ENCODE peak calls at places on chromosomes 11 and 22, in seven cellular contexts. K is K562, G is GM12878, L is HCT116, V is H1, N is HepG2, I is SK-N-SH. M is an unnamed sample.

GRCh38 chr22:38873469-38874411 is 1.7 kb upstream of the CBX6 start:
- DNase-seq in G (peak; percentile 59), N (no peak), L (no peak), V (peak; percentile 40), I (no peak), K (no peak), M (no peak)

GRCh38 chr22:38657248-38657909 is 941 bp downstream of the CBY1 start:
- DNase-seq in L (no peak), I (peak; percentile 31), G (no peak), N (peak; percentile 13), K (peak; percentile 17), V (peak; percentile 49), M (no peak)

GRCh38 chr11:2209370-2209801 is 37.8 kb upstream of the TH start:
- DNase-seq in K (peak; percentile 3), V (peak; percentile 41), N (no peak), I (peak; percentile 20), G (no peak), L (no peak), M (no peak)

GRCh38 chr11:121722431-121723256 is 269.9 kb upstream of the SORL1-AS1 start:
- DNase-seq in I (peak; percentile 82), N (peak; percentile 87), L (no peak), V (peak; percentile 76), G (no peak), K (no peak), M (no peak)

GRCh38 chr22:50157976-50158375 is 12.6 kb upstream of the PANX2 start:
- DNase-seq in G (no peak), K (no peak), I (no peak), N (no peak), V (no peak), L (no peak), M (no peak)

GRCh38 chr11:108616549-108616948 is 23.0 kb upstream of the EXPH5 start:
- DNase-seq in I (no peak), L (peak; percentile 96), G (no peak), K (no peak), V (no peak), N (peak; percentile 49), M (no peak)

GRCh38 chr22:45271667-45272188 is 13.0 kb upstream of the UPK3A start:
- DNase-seq in N (peak; percentile 50), L (no peak), I (no peak), K (no peak), G (no peak), V (no peak), M (no peak)

GRCh38 chr11:18706330-18707243 is 8.0 kb downstream of the TMEM86A start:
- DNase-seq in N (no peak), G (no peak), L (no peak), I (peak; percentile 90), K (no peak), V (no peak), M (no peak)

GRCh38 chr22:29268511-29269229 is 602 bp downstream of the EWSR1 start:
- DNase-seq in N (peak; percentile 41), G (no peak), K (peak; percentile 42), V (no peak), I (peak; percentile 63), L (peak; percentile 1), M (no peak)

DNA sequence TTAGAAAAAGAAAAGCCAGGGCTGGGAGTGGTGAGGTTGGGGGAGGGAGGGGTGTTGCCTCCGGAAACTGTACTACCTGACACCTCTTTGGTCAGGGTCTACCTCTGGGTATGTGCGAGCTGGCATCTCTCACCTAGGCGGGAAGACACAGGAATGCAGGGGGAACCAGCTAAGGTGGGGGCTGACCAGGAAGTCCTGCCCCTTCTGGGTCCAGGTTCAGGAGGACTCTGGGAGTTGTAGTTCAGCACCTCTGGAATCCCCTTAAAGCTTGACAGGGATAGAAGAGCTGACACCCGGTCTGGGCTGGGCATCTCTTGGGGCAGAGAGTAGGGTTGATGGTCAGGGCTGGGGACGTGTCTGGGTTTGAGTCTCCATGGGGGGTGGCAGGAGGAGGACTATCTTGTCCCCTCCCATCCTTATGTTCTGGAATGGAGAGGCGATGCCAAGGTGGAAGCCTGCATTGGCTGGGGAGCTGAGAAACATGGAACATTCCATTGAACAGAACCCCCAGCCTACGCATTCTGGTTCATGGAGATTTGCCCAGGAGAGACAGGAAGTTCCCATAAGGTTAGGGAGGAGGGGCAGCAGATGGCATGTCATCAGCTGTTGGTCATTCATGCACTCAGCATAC is 2.1 kb upstream of the KIAA1671 start:
- DNase-seq in G (no peak), V (peak; percentile 76), I (peak; percentile 53), L (no peak), K (no peak), N (peak; percentile 20), M (no peak)
- TF ChIP-seq JUND in G (no peak), V (no peak), I (no peak), L (no peak), K (no peak), N (no peak), M (no peak)

GRCh38 chr22:43039800-43040199 is 24.9 kb upstream of the PACSIN2 start:
- DNase-seq in N (peak; percentile 25), L (no peak), G (no peak), K (no peak), I (no peak), V (no peak), M (no peak)

GRCh38 chr22:43042101-43042780 is 27.3 kb upstream of the PACSIN2 start:
- DNase-seq in G (no peak), V (no peak), L (no peak), K (no peak), N (no peak), I (no peak), M (no peak)

GRCh38 chr22:43047605-43048004 is 32.7 kb upstream of the PACSIN2 start:
- DNase-seq in N (peak; percentile 78), I (no peak), L (no peak), G (no peak), K (no peak), V (no peak), M (no peak)

GRCh38 chr22:43044402-43044801 is 29.5 kb upstream of the PACSIN2 start:
- DNase-seq in N (no peak), L (no peak), K (no peak), I (no peak), V (no peak), G (no peak), M (no peak)
- TF ChIP-seq JUND in N (no peak), L (no peak), K (no peak), I (no peak), V (no peak), G (no peak), M (no peak)

GRCh38 chr11:118790357-118791014 is 478 bp downstream of the DDX6 start:
- DNase-seq in L (no peak), N (peak; percentile 59), I (peak; percentile 79), K (peak; percentile 80), V (peak; percentile 76), G (peak; percentile 26), M (no peak)

GRCh38 chr11:118792642-118793124 is 1.7 kb upstream of the DDX6 start:
- DNase-seq in G (peak; percentile 91), N (peak; percentile 92), L (peak; percentile 91), K (peak; percentile 92), I (peak; percentile 83), V (peak; percentile 63), M (peak; percentile 45)

GRCh38 chr11:118789501-118790356 is 1.2 kb downstream of the DDX6 start:
- DNase-seq in K (peak; percentile 38), V (peak; percentile 49), N (no peak), G (peak; percentile 19), L (no peak), I (no peak), M (peak; percentile 31)

GRCh38 chr11:118791961-118792578 is 1.1 kb upstream of the DDX6 start:
- DNase-seq in I (peak; percentile 57), K (peak; percentile 32), G (no peak), L (no peak), N (no peak), V (peak; percentile 63), M (peak; percentile 12)

DNA sequence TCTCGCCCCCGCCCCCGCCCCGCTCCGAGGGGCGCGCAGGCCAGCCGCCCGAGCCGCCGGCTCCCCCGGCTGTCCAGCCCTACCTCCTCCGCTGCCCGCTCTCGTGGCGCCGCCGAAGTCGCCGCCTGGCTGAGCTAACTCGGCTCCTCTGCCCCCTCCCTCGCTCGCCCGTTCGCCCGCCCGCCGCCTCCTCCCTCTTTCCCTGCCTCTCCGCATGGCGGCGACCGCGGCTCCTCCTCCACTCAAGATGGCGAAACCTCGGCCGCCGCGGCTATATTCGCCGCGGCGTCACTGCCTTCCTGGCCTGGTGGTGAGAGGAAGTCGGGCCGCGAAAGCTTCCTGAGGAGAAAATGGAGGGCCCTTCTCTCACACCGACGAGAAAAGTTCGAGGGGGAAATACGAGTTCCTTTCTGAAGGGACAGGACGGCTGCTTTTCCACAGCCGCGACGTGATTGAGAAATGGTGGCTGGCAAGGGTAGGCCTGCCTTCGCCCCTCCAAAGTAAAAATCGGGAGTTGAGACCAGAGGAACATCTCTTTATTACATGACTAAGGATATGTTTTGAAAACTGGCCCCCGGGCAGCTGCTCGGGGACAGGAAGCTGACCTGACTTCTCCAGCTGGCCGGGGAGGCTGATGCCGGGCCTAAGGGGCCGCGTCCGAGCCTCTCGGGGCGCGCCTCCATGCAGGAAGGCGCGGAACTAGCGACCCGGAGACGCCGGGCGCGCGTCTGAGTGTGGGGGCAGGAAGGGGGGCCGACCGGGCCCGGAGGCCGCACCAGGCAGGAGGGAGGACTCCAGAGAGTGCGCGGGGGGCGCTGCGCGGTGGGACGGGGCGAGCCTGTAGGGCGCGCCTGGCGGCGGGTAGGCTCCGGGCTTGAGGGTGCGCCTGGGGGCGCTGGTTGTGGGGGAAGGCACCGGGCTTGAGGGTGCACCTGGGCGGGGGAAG is at the start of gene DDX6:
- DNase-seq in N (peak; percentile 67), G (peak; percentile 19), V (peak; percentile 90), I (peak; percentile 94), K (peak; percentile 91), L (peak; percentile 45), M (peak; percentile 92)
- TF ChIP-seq JUND in N (no peak), G (no peak), V (no peak), I (no peak), K (peak; percentile 53), L (no peak), M (no peak)

GRCh38 chr11:68950268-68950667 is 30.5 kb downstream of the MRGPRD start:
- DNase-seq in V (no peak), K (peak; percentile 61), I (peak; percentile 49), L (peak; percentile 15), G (no peak), N (no peak), M (peak; percentile 78)

GRCh38 chr11:68948948-68949347 is 31.8 kb downstream of the MRGPRD start:
- DNase-seq in N (no peak), L (no peak), K (no peak), G (no peak), I (no peak), V (no peak), M (no peak)

GRCh38 chr11:68947151-68947550 is 33.6 kb downstream of the MRGPRD start:
- DNase-seq in N (no peak), I (no peak), K (no peak), G (no peak), V (no peak), L (no peak), M (no peak)

GRCh38 chr11:68948496-68948895 is 32.3 kb downstream of the MRGPRD start:
- DNase-seq in L (no peak), K (no peak), V (no peak), N (no peak), G (no peak), I (no peak), M (no peak)

DNA sequence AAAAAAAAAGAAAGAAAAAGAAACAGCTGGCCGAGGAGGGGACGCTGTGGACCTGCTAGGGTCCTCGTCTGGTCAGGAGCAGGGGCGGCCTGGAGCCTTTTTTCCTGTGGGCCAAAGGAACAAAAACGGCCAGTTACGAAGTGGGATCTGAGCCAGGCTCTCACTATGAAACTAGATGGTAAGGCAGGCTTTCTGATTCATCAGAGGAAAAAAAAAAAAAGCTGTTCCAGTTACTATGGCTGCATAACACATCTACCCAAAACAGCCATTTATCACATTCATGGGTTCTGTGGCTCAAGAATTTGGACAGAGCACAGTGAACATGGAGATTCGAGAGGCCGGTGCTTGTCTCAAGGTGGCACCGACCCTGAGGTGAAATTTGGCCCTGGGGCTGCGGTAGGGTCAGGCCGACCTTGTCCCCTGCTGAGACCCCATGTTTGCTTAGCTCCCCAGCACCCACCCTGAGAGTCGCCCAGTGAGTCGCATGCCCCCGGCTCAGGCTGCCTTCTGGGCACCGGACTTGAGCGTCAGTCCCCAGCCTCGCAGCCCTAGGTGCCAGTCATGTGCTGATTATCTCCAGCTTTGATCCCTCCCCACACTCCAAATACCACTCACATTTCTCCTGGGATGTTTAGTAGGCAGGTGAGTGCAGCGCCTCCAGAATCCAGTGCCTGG is 34.2 kb downstream of the MRGPRD start:
- DNase-seq in K (no peak), I (peak; percentile 26), N (no peak), V (no peak), L (no peak), G (no peak), M (no peak)
- TF ChIP-seq JUND in K (no peak), I (no peak), N (no peak), V (no peak), L (no peak), G (no peak), M (no peak)

M was measured in T47D.